ENCODE peak calls at places on chromosomes 1 and 21, in ten cellular contexts. K, I, B, O, Q, W, C, R, D and U are unnamed samples.

GRCh38 chr21:27636671-27637070 is 669.8 kb upstream of the ADAMTS5 start:
- DNase-seq in K (no peak), I (no peak), B (no peak), O (no peak), Q (no peak), W (no peak), C (no peak), R (no peak), D (no peak), U (no peak)

GRCh38 chr21:32214654-32215305 is 64.1 kb downstream of the MIS18A start:
- DNase-seq in K (no peak), I (no peak), B (no peak), O (no peak), Q (no peak), W (no peak), C (no peak), R (no peak), D (no peak), U (no peak)

GRCh38 chr21:46223217-46223616 is 5.4 kb downstream of the LSS start:
- DNase-seq in K (no peak), I (no peak), B (no peak), O (no peak), Q (no peak), W (no peak), C (no peak), R (no peak), D (no peak), U (no peak)

GRCh38 chr1:230270940-230271325 is 155.2 kb downstream of the PGBD5 start:
- DNase-seq in K (no peak), I (no peak), B (no peak), O (no peak), Q (no peak), W (no peak), C (no peak), R (no peak), D (no peak), U (no peak)

GRCh38 chr1:160217466-160218165 is 12.4 kb downstream of the PEA15 start:
- DNase-seq in K (no peak), I (no peak), B (no peak), O (no peak), Q (no peak), W (no peak), C (no peak), R (peak; percentile 16), D (no peak), U (no peak)

GRCh38 chr1:207791290-207791689 is 39.4 kb downstream of the CD46 start:
- DNase-seq in K (no peak), I (no peak), B (no peak), O (no peak), Q (no peak), W (no peak), C (no peak), R (no peak), D (no peak), U (no peak)

GRCh38 chr1:222334026-222334680 is 213.8 kb downstream of the HHIPL2 start:
- DNase-seq in K (no peak), I (no peak), B (no peak), O (no peak), Q (no peak), W (no peak), C (no peak), R (no peak), D (no peak), U (no peak)

GRCh38 chr1:202207292-202207691 is 13.7 kb downstream of the LGR6 start:
- DNase-seq in K (no peak), I (no peak), B (no peak), O (no peak), Q (no peak), W (no peak), C (peak; percentile 48), R (no peak), D (peak; percentile 37), U (no peak)

GRCh38 chr1:53303651-53304515 is 24.0 kb downstream of the LRP8 start:
- DNase-seq in K (no peak), I (no peak), B (no peak), O (no peak), Q (no peak), W (no peak), C (no peak), R (no peak), D (no peak), U (no peak)

GRCh38 chr21:46117586-46118304 is 19.8 kb downstream of the COL6A2 start:
- DNase-seq in K (peak; percentile 14), I (no peak), B (no peak), O (no peak), Q (no peak), W (no peak), C (peak; percentile 15), R (no peak), D (no peak), U (no peak)

GRCh38 chr1:183096351-183096750 is 73.1 kb downstream of the LAMC1 start:
- DNase-seq in K (no peak), I (no peak), B (no peak), O (no peak), Q (no peak), W (no peak), C (no peak), R (no peak), D (no peak), U (no peak)

GRCh38 chr21:42527489-42528158 is 14.0 kb downstream of the SLC37A1 start:
- DNase-seq in K (no peak), I (no peak), B (peak; percentile 73), O (no peak), Q (peak; percentile 53), W (peak; percentile 20), C (no peak), R (peak; percentile 64), D (no peak), U (peak; percentile 97)

GRCh38 chr1:1292851-1293250 is 12.6 kb downstream of the SCNN1D start:
- DNase-seq in K (no peak), I (no peak), B (no peak), O (no peak), Q (no peak), W (no peak), C (peak; percentile 10), R (no peak), D (no peak), U (no peak)

GRCh38 chr1:201283836-201284553 is 689 bp downstream of the PKP1 start:
- DNase-seq in K (peak; percentile 47), I (no peak), B (no peak), O (no peak), Q (no peak), W (no peak), C (peak; percentile 17), R (no peak), D (no peak), U (no peak)

GRCh38 chr1:2534775-2535387 is 4.8 kb upstream of the HES5 start:
- DNase-seq in K (no peak), I (no peak), B (no peak), O (no peak), Q (no peak), W (no peak), C (no peak), R (no peak), D (no peak), U (no peak)

GRCh38 chr1:165633624-165634023 is 2.6 kb downstream of the MGST3 start:
- DNase-seq in K (no peak), I (peak; percentile 45), B (no peak), O (no peak), Q (no peak), W (no peak), C (no peak), R (no peak), D (no peak), U (no peak)

GRCh38 chr1:19390166-19390850 is 78.2 kb downstream of the SLC66A1 start:
- DNase-seq in K (no peak), I (no peak), B (no peak), O (no peak), Q (no peak), W (no peak), C (no peak), R (no peak), D (no peak), U (no peak)

GRCh38 chr1:198656500-198656932 is 17.7 kb downstream of the PTPRC start:
- DNase-seq in K (no peak), I (peak; percentile 82), B (peak; percentile 78), O (no peak), Q (peak; percentile 84), W (peak; percentile 80), C (peak; percentile 34), R (peak; percentile 86), D (no peak), U (peak; percentile 97)

GRCh38 chr1:112793631-112794565 is 78.8 kb upstream of the PPM1J start:
- DNase-seq in K (peak; percentile 55), I (no peak), B (no peak), O (no peak), Q (no peak), W (no peak), C (no peak), R (no peak), D (no peak), U (no peak)

GRCh38 chr21:33205476-33205875 is 24.3 kb upstream of the IFNAR2 start:
- DNase-seq in K (no peak), I (peak; percentile 71), B (peak; percentile 49), O (no peak), Q (peak; percentile 28), W (no peak), C (no peak), R (no peak), D (no peak), U (no peak)

GRCh38 chr1:25055045-25055780 is 125.1 kb upstream of the RUNX3 start:
- DNase-seq in K (no peak), I (no peak), B (no peak), O (no peak), Q (no peak), W (no peak), C (peak; percentile 6), R (no peak), D (no peak), U (no peak)

GRCh38 chr1:1134300-1134961 is 18.5 kb upstream of the C1orf159 start:
- DNase-seq in K (no peak), I (no peak), B (no peak), O (no peak), Q (no peak), W (no peak), C (no peak), R (no peak), D (no peak), U (no peak)

GRCh38 chr1:100034465-100034864 is 64.7 kb downstream of the SLC35A3 start:
- DNase-seq in K (no peak), I (peak; percentile 80), B (no peak), O (peak; percentile 51), Q (no peak), W (no peak), C (no peak), R (no peak), D (no peak), U (peak; percentile 60)

GRCh38 chr1:216310776-216311175 is 112.5 kb downstream of the USH2A start:
- DNase-seq in K (peak; percentile 75), I (peak; percentile 72), B (no peak), O (no peak), Q (no peak), W (no peak), C (no peak), R (no peak), D (peak; percentile 12), U (peak; percentile 11)

GRCh38 chr1:198775606-198776005 is 136.8 kb downstream of the PTPRC start:
- DNase-seq in K (no peak), I (no peak), B (no peak), O (no peak), Q (no peak), W (no peak), C (no peak), R (no peak), D (no peak), U (no peak)

GRCh38 chr1:4847731-4848130 is 193.3 kb downstream of the AJAP1 start:
- DNase-seq in K (no peak), I (no peak), B (no peak), O (no peak), Q (no peak), W (no peak), C (no peak), R (no peak), D (no peak), U (no peak)

GRCh38 chr1:108125312-108126138 is 74.6 kb downstream of the SLC25A24 start:
- DNase-seq in K (peak; percentile 77), I (peak; percentile 89), B (peak; percentile 71), O (peak; percentile 63), Q (peak; percentile 60), W (peak; percentile 48), C (peak; percentile 68), R (peak; percentile 70), D (peak; percentile 52), U (peak; percentile 83)

GRCh38 chr1:193338194-193338593 is 151.8 kb upstream of the B3GALT2 start:
- DNase-seq in K (no peak), I (no peak), B (no peak), O (no peak), Q (no peak), W (no peak), C (no peak), R (no peak), D (no peak), U (no peak)